ENCODE peak calls at places on chromosome 5, in ten cellular contexts. One of them, this sample, is unnamed.

GRCh38 chr5:160492565-160492964 is 70.9 kb downstream of the PTTG1 start:
- DNase-seq in transverse colon: no peak
- DNase-seq in sigmoid colon: no peak
- DNase-seq in HFFc6: peak; percentile 49
- DNase-seq in GM03348: no peak
- DNase-seq in Right ventricle myocardium superior: no peak
- DNase-seq in stimulated activated naive CD8-positive, alpha-beta T cell treated with anti-CD3 and anti-CD28 coated beads, Interleukin-15, Interleukin-2, amounts not matched to agents 100 U/mL and 50 U/mL, for 24 hours: no peak
- DNase-seq in CD4-positive, CD25-positive, alpha-beta regulatory T cell: no peak
- DNase-seq in hippocampal formation: no peak
- DNase-seq in iPS-NIHi11: no peak
- DNase-seq in this sample: no peak

GRCh38 chr5:158463971-158464370 is 605.0 kb upstream of the CLINT1 start:
- DNase-seq in hippocampal formation: no peak
- DNase-seq in transverse colon: peak; percentile 29
- DNase-seq in CD4-positive, CD25-positive, alpha-beta regulatory T cell: no peak
- DNase-seq in HFFc6: no peak
- DNase-seq in sigmoid colon: peak; percentile 91
- DNase-seq in stimulated activated naive CD8-positive, alpha-beta T cell treated with anti-CD3 and anti-CD28 coated beads, Interleukin-15, Interleukin-2, amounts not matched to agents 100 U/mL and 50 U/mL, for 24 hours: peak; percentile 14
- DNase-seq in Right ventricle myocardium superior: peak; percentile 60
- DNase-seq in iPS-NIHi11: no peak
- DNase-seq in GM03348: peak; percentile 59
- DNase-seq in this sample: no peak

GRCh38 chr5:150603491-150603890 is 37.0 kb upstream of the SYNPO start:
- DNase-seq in stimulated activated naive CD8-positive, alpha-beta T cell treated with anti-CD3 and anti-CD28 coated beads, Interleukin-15, Interleukin-2, amounts not matched to agents 100 U/mL and 50 U/mL, for 24 hours: no peak
- DNase-seq in Right ventricle myocardium superior: no peak
- DNase-seq in transverse colon: no peak
- DNase-seq in iPS-NIHi11: no peak
- DNase-seq in GM03348: no peak
- DNase-seq in hippocampal formation: no peak
- DNase-seq in sigmoid colon: peak; percentile 21
- DNase-seq in CD4-positive, CD25-positive, alpha-beta regulatory T cell: no peak
- DNase-seq in HFFc6: no peak
- DNase-seq in this sample: no peak

GRCh38 chr5:151023651-151024050 is 3.3 kb downstream of the GPX3 start:
- DNase-seq in Right ventricle myocardium superior: peak; percentile 84
- DNase-seq in stimulated activated naive CD8-positive, alpha-beta T cell treated with anti-CD3 and anti-CD28 coated beads, Interleukin-15, Interleukin-2, amounts not matched to agents 100 U/mL and 50 U/mL, for 24 hours: no peak
- DNase-seq in iPS-NIHi11: no peak
- DNase-seq in hippocampal formation: no peak
- DNase-seq in sigmoid colon: peak; percentile 79
- DNase-seq in HFFc6: no peak
- DNase-seq in transverse colon: peak; percentile 64
- DNase-seq in CD4-positive, CD25-positive, alpha-beta regulatory T cell: no peak
- DNase-seq in GM03348: no peak
- DNase-seq in this sample: no peak

GRCh38 chr5:118450924-118451332 is 537.4 kb downstream of the DTWD2 start:
- DNase-seq in iPS-NIHi11: no peak
- DNase-seq in transverse colon: no peak
- DNase-seq in HFFc6: no peak
- DNase-seq in Right ventricle myocardium superior: no peak
- DNase-seq in CD4-positive, CD25-positive, alpha-beta regulatory T cell: no peak
- DNase-seq in GM03348: no peak
- DNase-seq in stimulated activated naive CD8-positive, alpha-beta T cell treated with anti-CD3 and anti-CD28 coated beads, Interleukin-15, Interleukin-2, amounts not matched to agents 100 U/mL and 50 U/mL, for 24 hours: no peak
- DNase-seq in sigmoid colon: no peak
- DNase-seq in hippocampal formation: no peak
- DNase-seq in this sample: no peak

GRCh38 chr5:77146896-77147295 is 59.8 kb upstream of the ZBED3 start:
- DNase-seq in transverse colon: no peak
- DNase-seq in sigmoid colon: no peak
- DNase-seq in hippocampal formation: no peak
- DNase-seq in CD4-positive, CD25-positive, alpha-beta regulatory T cell: no peak
- DNase-seq in GM03348: no peak
- DNase-seq in stimulated activated naive CD8-positive, alpha-beta T cell treated with anti-CD3 and anti-CD28 coated beads, Interleukin-15, Interleukin-2, amounts not matched to agents 100 U/mL and 50 U/mL, for 24 hours: no peak
- DNase-seq in Right ventricle myocardium superior: no peak
- DNase-seq in iPS-NIHi11: no peak
- DNase-seq in HFFc6: no peak
- DNase-seq in this sample: no peak

GRCh38 chr5:44809215-44809955 is 638 bp downstream of the MRPS30 start:
- DNase-seq in Right ventricle myocardium superior: peak; percentile 49
- DNase-seq in GM03348: peak; percentile 60
- DNase-seq in iPS-NIHi11: peak; percentile 33
- DNase-seq in transverse colon: peak; percentile 54
- DNase-seq in hippocampal formation: no peak
- DNase-seq in HFFc6: peak; percentile 63
- DNase-seq in sigmoid colon: peak; percentile 65
- DNase-seq in stimulated activated naive CD8-positive, alpha-beta T cell treated with anti-CD3 and anti-CD28 coated beads, Interleukin-15, Interleukin-2, amounts not matched to agents 100 U/mL and 50 U/mL, for 24 hours: peak; percentile 47
- DNase-seq in CD4-positive, CD25-positive, alpha-beta regulatory T cell: peak; percentile 22
- DNase-seq in this sample: peak; percentile 69

GRCh38 chr5:116273458-116274242 is 188.8 kb downstream of the COMMD10 start:
- DNase-seq in Right ventricle myocardium superior: no peak
- DNase-seq in stimulated activated naive CD8-positive, alpha-beta T cell treated with anti-CD3 and anti-CD28 coated beads, Interleukin-15, Interleukin-2, amounts not matched to agents 100 U/mL and 50 U/mL, for 24 hours: no peak
- DNase-seq in transverse colon: no peak
- DNase-seq in HFFc6: peak; percentile 36
- DNase-seq in GM03348: peak; percentile 7
- DNase-seq in sigmoid colon: no peak
- DNase-seq in hippocampal formation: no peak
- DNase-seq in iPS-NIHi11: no peak
- DNase-seq in CD4-positive, CD25-positive, alpha-beta regulatory T cell: no peak
- DNase-seq in this sample: no peak

GRCh38 chr5:36688722-36689121 is 82.3 kb downstream of the SLC1A3 start:
- DNase-seq in hippocampal formation: no peak
- DNase-seq in stimulated activated naive CD8-positive, alpha-beta T cell treated with anti-CD3 and anti-CD28 coated beads, Interleukin-15, Interleukin-2, amounts not matched to agents 100 U/mL and 50 U/mL, for 24 hours: peak; percentile 20
- DNase-seq in iPS-NIHi11: peak; percentile 34
- DNase-seq in CD4-positive, CD25-positive, alpha-beta regulatory T cell: no peak
- DNase-seq in Right ventricle myocardium superior: no peak
- DNase-seq in sigmoid colon: no peak
- DNase-seq in HFFc6: no peak
- DNase-seq in GM03348: no peak
- DNase-seq in transverse colon: no peak
- DNase-seq in this sample: no peak

GRCh38 chr5:158967566-158967965 is 132.2 kb downstream of the EBF1 start:
- DNase-seq in sigmoid colon: no peak
- DNase-seq in transverse colon: no peak
- DNase-seq in hippocampal formation: no peak
- DNase-seq in stimulated activated naive CD8-positive, alpha-beta T cell treated with anti-CD3 and anti-CD28 coated beads, Interleukin-15, Interleukin-2, amounts not matched to agents 100 U/mL and 50 U/mL, for 24 hours: no peak
- DNase-seq in HFFc6: peak; percentile 1
- DNase-seq in CD4-positive, CD25-positive, alpha-beta regulatory T cell: no peak
- DNase-seq in iPS-NIHi11: no peak
- DNase-seq in GM03348: peak; percentile 53
- DNase-seq in Right ventricle myocardium superior: no peak
- DNase-seq in this sample: no peak

GRCh38 chr5:16669776-16670175 is 53.0 kb upstream of the RETREG1 start:
- DNase-seq in hippocampal formation: no peak
- DNase-seq in transverse colon: no peak
- DNase-seq in Right ventricle myocardium superior: no peak
- DNase-seq in sigmoid colon: no peak
- DNase-seq in stimulated activated naive CD8-positive, alpha-beta T cell treated with anti-CD3 and anti-CD28 coated beads, Interleukin-15, Interleukin-2, amounts not matched to agents 100 U/mL and 50 U/mL, for 24 hours: no peak
- DNase-seq in iPS-NIHi11: no peak
- DNase-seq in CD4-positive, CD25-positive, alpha-beta regulatory T cell: no peak
- DNase-seq in GM03348: no peak
- DNase-seq in HFFc6: peak; percentile 62
- DNase-seq in this sample: no peak

This sample was measured in activated CD8-positive, alpha-beta T cell treated with anti-CD3 and anti-CD28 coated beads, Interleukin-2, amount 10 ng/mL, durations not matched to agents 7 days and 5 days.